ENCODE peak calls at places on chromosomes 4 and X, in seven cellular contexts. O, A, G, V, E, K and T are unnamed samples.

GRCh38 chr4:95963456-95963855 is 123.6 kb downstream of the PDHA2 start:
- ATAC-seq in O (no peak), A (no peak), G (no peak), V (no peak), E (no peak), K (no peak), T (no peak)

GRCh38 chr4:80678413-80678812 is 342.9 kb downstream of the CFAP299 start:
- ATAC-seq in O (no peak), A (no peak), G (no peak), V (no peak), E (no peak), K (no peak), T (no peak)

GRCh38 chrX:19695884-19696283 is 180.6 kb upstream of the MAP3K15 start:
- ATAC-seq in O (no peak), A (no peak), G (no peak), V (peak; percentile 81), E (no peak), K (peak; percentile 63), T (peak; percentile 68)

GRCh38 chrX:109281478-109282275 is 200.2 kb downstream of the GUCY2F start:
- ATAC-seq in O (no peak), A (no peak), G (no peak), V (no peak), E (peak; percentile 65), K (no peak), T (no peak)

GRCh38 chr4:48191758-48192157 is 57.7 kb upstream of the TXK start:
- ATAC-seq in O (no peak), A (no peak), G (no peak), V (no peak), E (no peak), K (no peak), T (no peak)

GRCh38 chr4:112938461-112939058 is 110.9 kb upstream of the ANK2 start:
- ATAC-seq in O (no peak), A (no peak), G (peak; percentile 53), V (peak; percentile 37), E (peak; percentile 46), K (no peak), T (no peak)

GRCh38 chrX:24154490-24155034 is 5.0 kb downstream of the ZFX start:
- ATAC-seq in O (no peak), A (no peak), G (no peak), V (no peak), E (no peak), K (no peak), T (no peak)

GRCh38 chr4:119570401-119570800 is 58.2 kb downstream of the PDE5A start:
- ATAC-seq in O (no peak), A (no peak), G (no peak), V (no peak), E (no peak), K (no peak), T (no peak)

GRCh38 chr4:139214039-139214534 is 37.1 kb upstream of the ELF2 start:
- ATAC-seq in O (no peak), A (peak; percentile 92), G (no peak), V (no peak), E (peak; percentile 97), K (no peak), T (no peak)

GRCh38 chrX:53684415-53685192 is 1.9 kb downstream of the HUWE1 start:
- ATAC-seq in O (peak; percentile 71), A (no peak), G (no peak), V (no peak), E (no peak), K (no peak), T (no peak)

GRCh38 chr4:114811564-114812360 is 213.2 kb downstream of the UGT8 start:
- ATAC-seq in O (no peak), A (no peak), G (no peak), V (no peak), E (no peak), K (no peak), T (no peak)

GRCh38 chr4:110622841-110623709 is at the start of gene PITX2:
- ATAC-seq in O (no peak), A (peak; percentile 44), G (no peak), V (peak; percentile 96), E (peak; percentile 92), K (peak; percentile 75), T (peak; percentile 78)

GRCh38 chrX:68932611-68933010 is 103.8 kb downstream of the EFNB1 start:
- ATAC-seq in O (no peak), A (no peak), G (no peak), V (no peak), E (no peak), K (no peak), T (no peak)

GRCh38 chrX:8273451-8273894 is 102.4 kb upstream of the VCX2 start:
- ATAC-seq in O (no peak), A (no peak), G (peak; percentile 81), V (no peak), E (no peak), K (no peak), T (no peak)

GRCh38 chr4:26020083-26020668 is 106.2 kb downstream of the SMIM20 start:
- ATAC-seq in O (no peak), A (peak; percentile 66), G (peak; percentile 63), V (peak; percentile 94), E (no peak), K (peak; percentile 89), T (peak; percentile 98)

GRCh38 chr4:123121241-123121907 is 199.0 kb upstream of the NUDT6 start:
- ATAC-seq in O (peak; percentile 87), A (no peak), G (no peak), V (no peak), E (no peak), K (no peak), T (no peak)

GRCh38 chr4:85595796-85596559 is 121.0 kb downstream of the ARHGAP24 start:
- ATAC-seq in O (no peak), A (no peak), G (no peak), V (no peak), E (peak; percentile 80), K (no peak), T (no peak)

GRCh38 chr4:101833455-101833854 is 42.9 kb downstream of the BANK1 start:
- ATAC-seq in O (no peak), A (peak; percentile 31), G (no peak), V (no peak), E (no peak), K (no peak), T (no peak)